ENCODE peak calls at places on chromosomes 2 and 18, in nine cellular contexts. C, R, D, Z, O, A, U, V and K are unnamed samples.

GRCh38 chr2:72973566-72974435 is 56.5 kb downstream of the EMX1 start:
- DNase-seq in C (peak; percentile 50), A (peak; percentile 13), U (peak; percentile 25), Z (peak; percentile 40), V (peak; percentile 47), D (no peak), R (peak; percentile 80), O (peak; percentile 59), K (peak; percentile 72)

GRCh38 chr18:48412339-48412929 is 3.3 kb upstream of the ZBTB7C start:
- DNase-seq in R (peak; percentile 82), C (peak; percentile 23), O (peak; percentile 21), V (peak; percentile 28), U (peak; percentile 69), Z (no peak), D (no peak), A (no peak), K (peak; percentile 41)

GRCh38 chr2:202091476-202091875 is 18.4 kb downstream of the KIAA2012 start:
- DNase-seq in O (peak; percentile 64), Z (no peak), V (no peak), D (no peak), R (no peak), U (no peak), C (peak; percentile 47), A (no peak), K (no peak)

GRCh38 chr2:97731274-97732050 is 18.1 kb downstream of the ZAP70 start:
- DNase-seq in A (no peak), D (no peak), O (no peak), Z (no peak), V (no peak), C (no peak), U (no peak), R (no peak), K (no peak)

GRCh38 chr2:208927867-208928266 is 496.0 kb upstream of the MAP2 start:
- DNase-seq in D (no peak), V (no peak), C (no peak), Z (no peak), A (no peak), O (no peak), R (no peak), U (no peak), K (no peak)

GRCh38 chr2:69563021-69563420 is 80.5 kb downstream of the AAK1 start:
- DNase-seq in U (no peak), A (no peak), D (no peak), V (no peak), C (no peak), R (no peak), Z (no peak), O (no peak), K (peak; percentile 51)

GRCh38 chr2:38146917-38147307 is 71.0 kb upstream of the CYP1B1 start:
- DNase-seq in D (no peak), R (peak; percentile 98), V (peak; percentile 97), O (peak; percentile 96), A (peak; percentile 54), C (peak; percentile 99), Z (peak; percentile 96), U (no peak), K (peak; percentile 96)

GRCh38 chr2:240442891-240443715 is 7.6 kb downstream of the GPC1 start:
- DNase-seq in U (no peak), O (no peak), V (no peak), Z (no peak), D (no peak), R (no peak), A (no peak), C (no peak), K (no peak)

GRCh38 chr2:103292570-103293265 is 530.9 kb downstream of the TMEM182 start:
- DNase-seq in Z (no peak), A (no peak), V (no peak), O (no peak), D (no peak), C (no peak), R (peak; percentile 39), U (no peak), K (no peak)

GRCh38 chr2:189791338-189792042 is 7.2 kb downstream of the PMS1 start:
- DNase-seq in Z (no peak), D (no peak), O (no peak), A (no peak), V (peak; percentile 91), C (no peak), U (no peak), R (no peak), K (no peak)

GRCh38 chr2:99377879-99378278 is 40.7 kb downstream of the EIF5B start:
- DNase-seq in U (no peak), C (no peak), V (no peak), R (no peak), D (no peak), Z (no peak), O (no peak), A (no peak), K (no peak)

GRCh38 chr18:32010124-32010745 is 8.4 kb upstream of the RNF125 start:
- DNase-seq in R (no peak), C (no peak), Z (no peak), O (no peak), U (no peak), V (no peak), D (no peak), A (no peak), K (peak; percentile 4)

GRCh38 chr18:9704233-9705118 is 3.6 kb upstream of the RAB31 start:
- DNase-seq in V (no peak), D (no peak), U (no peak), Z (no peak), C (no peak), R (peak; percentile 54), O (no peak), A (no peak), K (no peak)

GRCh38 chr2:178072383-178073301 is at the start of gene PDE11A:
- DNase-seq in R (peak; percentile 95), U (peak; percentile 63), D (peak; percentile 43), C (peak; percentile 69), Z (peak; percentile 61), O (peak; percentile 91), V (peak; percentile 91), A (peak; percentile 90), K (peak; percentile 88)

GRCh38 chr2:173432049-173432754 is 77.5 kb downstream of the CDCA7 start:
- DNase-seq in D (no peak), O (peak; percentile 30), C (peak; percentile 81), Z (peak; percentile 32), A (no peak), U (no peak), V (peak; percentile 31), R (no peak), K (peak; percentile 78)

GRCh38 chr2:150137338-150137737 is 350.1 kb downstream of the RND3 start:
- DNase-seq in O (no peak), Z (no peak), A (no peak), V (peak; percentile 50), D (no peak), C (no peak), R (no peak), U (no peak), K (no peak)

GRCh38 chr2:8659735-8660492 is 21.9 kb upstream of the ID2 start:
- DNase-seq in D (no peak), C (no peak), A (no peak), U (peak; percentile 34), O (no peak), Z (no peak), R (no peak), V (no peak), K (no peak)

GRCh38 chr2:190477563-190478454 is 56.7 kb downstream of the NEMP2 start:
- DNase-seq in O (no peak), Z (no peak), A (no peak), V (peak; percentile 10), R (no peak), C (peak; percentile 20), U (peak; percentile 91), D (no peak), K (no peak)

GRCh38 chr2:7671312-7671711 is 754.1 kb downstream of the RNF144A start:
- DNase-seq in V (no peak), O (peak; percentile 20), A (peak; percentile 54), R (no peak), U (no peak), D (no peak), Z (no peak), C (no peak), K (no peak)

GRCh38 chr18:38406625-38407024 is 841.0 kb upstream of the CELF4 start:
- DNase-seq in U (no peak), C (no peak), O (no peak), A (no peak), R (no peak), D (no peak), Z (no peak), V (no peak), K (no peak)

GRCh38 chr2:25938345-25938744 is 44.0 kb downstream of the KIF3C start:
- DNase-seq in R (no peak), V (no peak), D (no peak), A (no peak), O (no peak), C (no peak), Z (no peak), U (no peak), K (no peak)

GRCh38 chr18:64037812-64038414 is 68.0 kb downstream of the SERPINB8 start:
- DNase-seq in U (peak; percentile 69), R (peak; percentile 66), V (peak; percentile 15), O (peak; percentile 21), D (no peak), C (peak; percentile 16), A (no peak), Z (peak; percentile 5), K (peak; percentile 74)

GRCh38 chr2:30239308-30240161 is 8.2 kb downstream of the LBH start:
- DNase-seq in Z (peak; percentile 52), V (peak; percentile 46), D (no peak), A (peak; percentile 83), R (peak; percentile 89), O (peak; percentile 66), C (peak; percentile 62), U (no peak), K (peak; percentile 69)

GRCh38 chr2:238728322-238729260 is 119.3 kb upstream of the TWIST2 start:
- DNase-seq in O (peak; percentile 99), C (peak; percentile 38), U (no peak), V (peak; percentile 70), D (no peak), A (peak; percentile 74), R (peak; percentile 89), Z (no peak), K (no peak)

GRCh38 chr2:141393214-141393545 is 737.6 kb downstream of the LRP1B start:
- DNase-seq in V (no peak), O (peak; percentile 76), D (no peak), R (peak; percentile 12), C (peak; percentile 89), U (no peak), Z (peak; percentile 40), A (no peak), K (peak; percentile 69)